ENCODE peak calls at places on chromosomes 3 and 15, in eight cellular contexts. X, J, U, Y, N, P, S and L are unnamed samples. For H3K4me1, the result is how much of the 10 kb centered on the place peaks cover.

GRCh38 chr15:60592386-60593339 is 113.7 kb upstream of the ICE2 start:
- DNase-seq in Y (peak), S (peak), J (peak), N (peak), U (peak), X (peak), P (peak), L (peak)

GRCh38 chr3:89565098-89565497 is 457.7 kb downstream of the EPHA3 start:
- DNase-seq in X (no peak), U (no peak), Y (no peak), J (no peak), S (no peak), P (no peak), N (no peak), L (no peak)

GRCh38 chr3:12483364-12483763 is 916 bp upstream of the TSEN2 start:
- DNase-seq in X (no peak), J (no peak), Y (no peak), S (no peak), U (no peak), P (peak), N (no peak), L (no peak)

GRCh38 chr3:193805448-193805847 is 212.4 kb downstream of the OPA1 start:
- DNase-seq in Y (peak), J (peak), X (no peak), N (peak), P (peak), S (peak), U (peak), L (no peak)

GRCh38 chr15:40949756-40950207 is 3.5 kb upstream of the CHAC1 start:
- DNase-seq in X (no peak), P (peak), N (no peak), S (no peak), J (no peak), U (no peak), Y (no peak), L (no peak)

GRCh38 chr3:146125946-146126345 is 35.0 kb downstream of the PLOD2 start:
- DNase-seq in S (no peak), N (no peak), P (peak), Y (peak), J (no peak), U (no peak), X (no peak), L (no peak)

GRCh38 chr15:98861188-98861587 is 146.4 kb downstream of the PGPEP1L start:
- DNase-seq in U (no peak), J (no peak), S (no peak), Y (no peak), X (no peak), N (no peak), P (no peak), L (no peak)

GRCh38 chr3:153130312-153130977 is 31.6 kb upstream of the RAP2B start:
- DNase-seq in Y (no peak), U (no peak), X (no peak), P (peak), J (no peak), S (no peak), N (no peak), L (no peak)

GRCh38 chr3:136577791-136578190 is 174.4 kb downstream of the STAG1 start:
- DNase-seq in X (no peak), U (no peak), S (no peak), P (no peak), N (no peak), J (no peak), Y (no peak), L (no peak)

GRCh38 chr3:41274944-41275668 is 75.8 kb downstream of the CTNNB1 start:
- DNase-seq in X (no peak), P (peak), U (no peak), S (no peak), N (no peak), Y (no peak), J (no peak), L (no peak)

GRCh38 chr3:160929595-160929994 is 173.6 kb downstream of the PPM1L start:
- DNase-seq in N (peak), J (peak), U (peak), Y (no peak), P (peak), X (no peak), S (no peak), L (no peak)

GRCh38 chr3:161600185-161600584 is 103.6 kb downstream of the OTOL1 start:
- DNase-seq in P (no peak), U (no peak), S (no peak), J (no peak), N (no peak), Y (no peak), X (no peak), L (peak)

GRCh38 chr3:135992072-135992471 is 26.5 kb downstream of the PPP2R3A start:
- DNase-seq in S (no peak), J (no peak), N (no peak), Y (peak), X (no peak), P (peak), U (no peak), L (no peak)

GRCh38 chr3:113606539-113607218 is 74.3 kb downstream of the SIDT1 start:
- DNase-seq in J (no peak), U (no peak), N (no peak), Y (no peak), P (no peak), S (no peak), X (no peak), L (no peak)

GRCh38 chr3:46442591-46443530 is 21.8 kb downstream of the LTF start:
- DNase-seq in J (no peak), P (no peak), S (no peak), N (no peak), X (no peak), U (no peak), Y (peak), L (no peak)

GRCh38 chr3:18189651-18190050 is 235.5 kb downstream of the SATB1 start:
- DNase-seq in U (no peak), J (no peak), X (no peak), P (peak), N (no peak), S (no peak), Y (no peak), L (no peak)

GRCh38 chr3:138072816-138073215 is 42.6 kb downstream of the DZIP1L start:
- DNase-seq in S (no peak), X (no peak), J (no peak), N (no peak), Y (no peak), U (no peak), P (no peak), L (no peak)

GRCh38 chr3:7160689-7161088 is 299.8 kb downstream of the GRM7 start:
- DNase-seq in S (no peak), X (no peak), P (no peak), J (no peak), Y (no peak), U (no peak), N (no peak), L (no peak)

GRCh38 chr3:28836199-28836598 is 444.7 kb upstream of the RBMS3 start:
- DNase-seq in S (no peak), Y (no peak), U (no peak), X (no peak), J (no peak), P (no peak), N (no peak), L (no peak)

GRCh38 chr15:38378162-38378560 is 75.8 kb upstream of the FAM98B start:
- DNase-seq in X (peak), N (peak), S (no peak), Y (peak), J (peak), U (peak), P (peak), L (peak)

GRCh38 chr3:127534161-127534451 is 56.4 kb downstream of the TPRA1 start:
- DNase-seq in N (no peak), J (no peak), U (no peak), Y (no peak), S (no peak), P (no peak), X (no peak), L (no peak)

GRCh38 chr3:14915636-14916222 is 31.7 kb upstream of the NR2C2 start:
- DNase-seq in U (no peak), J (no peak), Y (no peak), S (no peak), N (no peak), P (peak), X (no peak), L (no peak)

GRCh38 chr3:133855772-133856171 is 39.9 kb downstream of the RAB6B start:
- DNase-seq in Y (no peak), X (no peak), P (peak), J (no peak), S (no peak), N (peak), U (no peak), L (no peak)

GRCh38 chr15:57198654-57199241 is 177.6 kb upstream of the CGNL1 start:
- DNase-seq in P (no peak), N (no peak), J (no peak), Y (no peak), S (no peak), X (no peak), U (no peak), L (no peak)

GRCh38 chr15:27871078-27871695 is 227.9 kb downstream of the OCA2 start:
- DNase-seq in X (no peak), P (no peak), J (no peak), Y (no peak), U (no peak), N (no peak), S (no peak), L (no peak)

GRCh38 chr3:170410428-170411029 is 8.1 kb upstream of the CLDN11 start:
- DNase-seq in P (peak), U (no peak), J (no peak), N (no peak), X (no peak), S (no peak), Y (no peak), L (no peak)

GRCh38 chr3:187746479-187747335 is 1.4 kb upstream of the BCL6 start:
- DNase-seq in Y (peak), U (no peak), N (no peak), S (peak), X (no peak), P (peak), J (no peak), L (no peak)

GRCh38 chr15:92936693-92937092 is 36.6 kb downstream of the CHD2 start:
- DNase-seq in U (no peak), X (no peak), Y (no peak), J (no peak), P (no peak), S (no peak), N (no peak), L (no peak)

GRCh38 chr3:10816019-10816862 is at the start of gene SLC6A11:
- DNase-seq in P (peak), Y (no peak), U (no peak), X (no peak), N (no peak), S (no peak), J (peak), L (no peak)

GRCh38 chr3:162770556-162770955 is 1273.9 kb downstream of the OTOL1 start:
- DNase-seq in N (no peak), P (peak), Y (no peak), S (no peak), X (no peak), U (no peak), J (no peak), L (no peak)

GRCh38 chr15:90708516-90708915 is 8.6 kb upstream of the BLM start:
- DNase-seq in Y (no peak), J (no peak), U (no peak), P (no peak), S (no peak), X (no peak), N (no peak), L (no peak)

GRCh38 chr3:20935791-20936190 is 749.8 kb upstream of the SGO1 start:
- DNase-seq in P (no peak), J (no peak), S (no peak), X (no peak), U (no peak), Y (no peak), N (no peak), L (no peak)

GRCh38 chr3:24769918-24770317 is 275.3 kb upstream of the THRB start:
- DNase-seq in X (no peak), Y (no peak), S (no peak), J (no peak), N (no peak), U (no peak), P (no peak), L (no peak)

GRCh38 chr15:42143866-42144625 is 12.4 kb downstream of the PLA2G4F start:
- DNase-seq in U (no peak), N (peak), Y (no peak), P (no peak), X (no peak), J (no peak), S (no peak), L (no peak)

GRCh38 chr3:113626513-113627371 is 69.7 kb downstream of the USF3 start:
- DNase-seq in S (no peak), Y (peak), J (no peak), P (peak), U (peak), X (peak), N (no peak), L (peak)

GRCh38 chr3:49378249-49378899 is 20.2 kb upstream of the GPX1 start:
- DNase-seq in Y (peak), N (peak), U (peak), X (peak), J (no peak), S (peak), P (peak), L (peak)

GRCh38 chr3:166283856-166284255 is 446.6 kb upstream of the BCHE start:
- DNase-seq in U (no peak), S (no peak), J (no peak), Y (no peak), X (peak), N (no peak), P (peak), L (no peak)

GRCh38 chr3:34995771-34996430 is 643.4 kb upstream of the ARPP21 start:
- DNase-seq in N (no peak), J (no peak), S (no peak), Y (no peak), X (no peak), P (peak), U (no peak), L (no peak)

DNA sequence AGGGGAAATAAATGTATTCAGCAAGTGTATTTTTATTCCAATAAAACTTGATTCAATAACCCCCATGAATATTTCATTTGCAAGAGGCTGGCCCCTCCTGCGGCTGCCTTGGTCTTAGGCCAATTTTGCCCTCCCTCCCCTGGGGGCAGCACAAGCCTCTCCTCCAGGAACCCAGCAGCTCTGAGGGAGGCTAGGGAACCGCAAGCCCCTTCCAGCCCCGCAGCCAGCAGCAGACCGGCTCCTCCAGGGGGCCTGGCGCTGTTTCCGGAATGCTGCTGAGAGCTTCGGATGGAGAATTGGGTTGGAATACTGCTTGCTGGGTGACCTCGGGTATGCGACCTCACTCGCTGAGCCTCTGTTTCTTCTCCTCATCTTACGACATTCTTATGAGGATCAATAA is 150.1 kb downstream of the RAB11A start:
- DNase-seq in X (no peak), N (no peak), U (no peak), P (no peak), Y (no peak), S (no peak), J (no peak), L (no peak)
- TF ChIP-seq CTCF in X (no peak), N (no peak), U (no peak), P (no peak), Y (no peak), S (no peak), J (no peak), L (no peak)

GRCh38 chr3:183541235-183541655 is 14.3 kb downstream of the KLHL6 start:
- DNase-seq in U (no peak), S (no peak), X (no peak), Y (no peak), P (no peak), N (no peak), J (no peak), L (no peak)

GRCh38 chr3:183542355-183542754 is 13.2 kb downstream of the KLHL6 start:
- DNase-seq in J (no peak), P (no peak), U (no peak), Y (no peak), X (no peak), S (no peak), N (no peak), L (no peak)

GRCh38 chr3:183539821-183540220 is 15.7 kb downstream of the KLHL6 start:
- DNase-seq in S (no peak), N (no peak), P (peak), Y (no peak), J (no peak), U (no peak), X (no peak), L (no peak)

GRCh38 chr3:183540501-183541234 is 14.8 kb downstream of the KLHL6 start:
- DNase-seq in Y (no peak), P (no peak), X (no peak), S (no peak), N (no peak), J (no peak), U (no peak), L (no peak)

DNA sequence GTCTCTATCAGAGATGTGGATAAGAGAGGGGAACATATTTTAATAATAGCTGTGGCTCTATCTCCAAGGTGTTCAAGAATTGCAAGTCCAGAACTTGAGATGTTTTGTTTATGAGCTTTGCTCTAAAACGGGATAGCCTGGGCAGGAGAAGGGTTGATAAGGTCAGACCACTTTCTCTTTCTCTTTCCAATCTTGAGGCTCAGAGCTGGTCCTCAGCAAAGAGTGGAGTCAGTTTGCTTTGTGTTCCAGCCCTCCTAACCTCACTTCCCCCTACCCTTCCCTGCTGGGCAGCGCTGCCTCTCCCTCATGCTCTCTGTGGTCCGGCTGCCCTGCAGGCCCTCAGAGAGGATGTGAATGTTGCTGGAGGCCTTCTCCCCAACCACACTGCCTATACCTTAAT is 13.8 kb downstream of the KLHL6 start:
- DNase-seq in S (no peak), N (no peak), J (no peak), Y (no peak), X (no peak), P (no peak), U (no peak), L (no peak)
- H3K4me1 ChIP-seq in S (under half), N (under half), J (under half), Y (under half), X (under half), P (under half), U (under half), L (under half)

GRCh38 chr15:61840090-61840489 is 220.2 kb downstream of the VPS13C start:
- DNase-seq in Y (no peak), P (no peak), N (no peak), U (no peak), X (no peak), S (no peak), J (no peak), L (no peak)
- H3K27ac ChIP-seq in Y (no peak), P (no peak), N (no peak), U (no peak), X (no peak), S (no peak), J (no peak), L (no peak)

GRCh38 chr3:72388117-72388516 is 460.1 kb downstream of the SHQ1 start:
- DNase-seq in N (no peak), U (no peak), S (no peak), Y (no peak), J (no peak), P (no peak), X (no peak), L (no peak)
- TF ChIP-seq CTCF in N (no peak), U (no peak), S (no peak), Y (no peak), J (no peak), P (no peak), X (no peak), L (no peak)

GRCh38 chr15:65423977-65424679 is 1.4 kb upstream of the IGDCC4 start:
- DNase-seq in P (no peak), J (no peak), N (no peak), Y (no peak), X (no peak), U (no peak), S (no peak), L (no peak)

GRCh38 chr15:65421360-65422215 is 1.2 kb downstream of the IGDCC4 start:
- DNase-seq in U (peak), P (peak), S (peak), X (no peak), J (peak), N (no peak), Y (peak), L (no peak)

GRCh38 chr15:65423150-65423976 is 616 bp upstream of the IGDCC4 start:
- DNase-seq in P (no peak), U (no peak), J (no peak), S (no peak), N (no peak), X (no peak), Y (no peak), L (no peak)

GRCh38 chr15:65418596-65418995 is 4.2 kb downstream of the IGDCC4 start:
- DNase-seq in S (no peak), U (no peak), N (no peak), Y (no peak), J (no peak), P (no peak), X (no peak), L (no peak)

DNA sequence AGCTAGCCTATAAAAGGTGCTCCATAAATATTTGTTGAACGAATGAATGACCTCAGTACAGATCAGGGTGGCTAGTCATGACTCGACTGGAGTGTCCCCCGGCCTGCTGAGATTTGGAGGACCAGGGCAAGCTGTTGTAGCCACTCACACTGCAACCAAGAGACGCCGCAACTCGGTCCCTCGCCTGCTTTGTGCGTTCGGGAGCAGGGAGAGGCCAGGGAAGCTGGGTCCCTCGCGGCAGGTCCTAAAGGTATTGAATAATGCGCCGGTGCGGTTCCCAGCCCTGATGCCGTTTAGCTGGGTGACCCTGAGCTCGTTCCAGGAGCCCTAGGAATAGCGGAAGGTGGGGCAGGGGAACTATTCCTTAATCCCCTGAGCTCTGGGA is 1.8 kb downstream of the IGDCC4 start:
- DNase-seq in X (no peak), P (no peak), J (no peak), N (no peak), U (no peak), S (no peak), Y (no peak), L (no peak)
- H3K4me1 ChIP-seq in X (under half), P (under half), J (under half), N (under half), U (under half), S (under half), Y (under half), L (under half)

GRCh38 chr3:149465351-149465883 is 9.1 kb upstream of the TM4SF4 start:
- DNase-seq in Y (no peak), N (peak), J (no peak), S (no peak), X (no peak), P (no peak), U (no peak), L (no peak)
- H3K27ac ChIP-seq in Y (peak), N (no peak), J (no peak), S (no peak), X (peak), P (no peak), U (no peak), L (no peak)